ENCODE peak calls at places on chromosomes 16 and 17, in four cellular contexts. O is heart right ventricle; B is CD8-positive, alpha-beta T cell; G is fibroblast of lung. C is an unnamed sample. For H3K36me3 and H3K4me1, the result is how much of the 10 kb centered on the place peaks cover.

GRCh38 chr16:89495121-89495520 is 4.8 kb upstream of the ANKRD11 start:
- DNase-seq in G (peak), O (no peak), B (no peak), C (no peak)

GRCh38 chr16:81921415-81921814 is 89.9 kb downstream of the SDR42E1 start:
- DNase-seq in B (no peak), O (no peak), G (no peak), C (no peak)

GRCh38 chr17:76572201-76572910 is 13.3 kb downstream of the ST6GALNAC2 start:
- DNase-seq in B (no peak), O (no peak), G (no peak), C (no peak)

GRCh38 chr17:28928061-28928460 is 23.3 kb downstream of the PHF12 start:
- DNase-seq in O (no peak), B (peak), G (no peak), C (no peak)

GRCh38 chr16:66856801-66857200 is 12.6 kb downstream of the CA7 start:
- DNase-seq in B (no peak), G (no peak), O (no peak), C (peak)

GRCh38 chr17:60627113-60627512 is 27.1 kb downstream of the PPM1D start:
- DNase-seq in O (no peak), B (no peak), G (no peak), C (no peak)

GRCh38 chr17:48747445-48748363 is 19.2 kb upstream of the HOXB13 start:
- DNase-seq in B (no peak), G (no peak), O (no peak), C (no peak)

GRCh38 chr16:29736112-29736511 is 9.7 kb downstream of the C16orf54 start:
- DNase-seq in O (no peak), G (no peak), B (no peak), C (peak)

GRCh38 chr17:54967621-54968258 is 714 bp downstream of the COX11 start:
- DNase-seq in G (peak), O (no peak), B (no peak), C (no peak)

GRCh38 chr17:419073-419735 is 66.6 kb upstream of the RPH3AL start:
- DNase-seq in O (no peak), B (peak), G (no peak), C (no peak)

GRCh38 chr17:45294506-45294905 is 22.3 kb downstream of the MAP3K14 start:
- DNase-seq in B (no peak), O (peak), G (peak), C (peak)

GRCh38 chr17:59377410-59377809 is 46.0 kb downstream of the YPEL2 start:
- DNase-seq in B (no peak), O (no peak), G (peak), C (peak)

GRCh38 chr16:65710107-65710506 is 588.2 kb upstream of the CDH11 start:
- DNase-seq in G (no peak), B (no peak), O (no peak), C (no peak)

GRCh38 chr16:31536804-31537361 is 9.2 kb downstream of the AHSP start:
- DNase-seq in O (no peak), B (no peak), G (no peak), C (no peak)

GRCh38 chr16:26961459-26961858 is 105.3 kb upstream of the C16orf82 start:
- DNase-seq in O (no peak), B (no peak), G (no peak), C (no peak)

GRCh38 chr17:27573971-27574525 is 56.9 kb upstream of the LGALS9 start:
- DNase-seq in O (no peak), B (no peak), G (peak), C (no peak)

GRCh38 chr16:31451681-31452351 is 7.5 kb upstream of the ARMC5 start:
- DNase-seq in O (peak), B (no peak), G (peak), C (no peak)

GRCh38 chr16:57653936-57654335 is 14.2 kb upstream of the ADGRG3 start:
- DNase-seq in B (no peak), O (no peak), G (no peak), C (no peak)

GRCh38 chr16:85561248-85562101 is 51.6 kb upstream of the GSE1 start:
- DNase-seq in B (no peak), G (no peak), O (no peak), C (no peak)

GRCh38 chr16:75252946-75253911 is 1.8 kb upstream of the BCAR1 start:
- DNase-seq in O (no peak), G (peak), B (no peak), C (peak)

GRCh38 chr17:44607836-44608690 is 48.2 kb upstream of the MEIOC start:
- DNase-seq in G (peak), B (no peak), O (peak), C (no peak)

GRCh38 chr17:50290074-50290702 is 15.9 kb downstream of the TMEM92 start:
- DNase-seq in B (no peak), O (peak), G (peak), C (peak)

GRCh38 chr17:36591434-36592315 is at the start of gene DHRS11:
- DNase-seq in O (peak), B (peak), G (peak), C (peak)

GRCh38 chr17:41510251-41511065 is 5.0 kb upstream of the KRT13 start:
- DNase-seq in B (no peak), O (no peak), G (no peak), C (no peak)

GRCh38 chr17:67833946-67834631 is 8.8 kb downstream of the BPTF start:
- DNase-seq in O (no peak), G (no peak), B (no peak), C (no peak)

GRCh38 chr17:732788-733720 is 658 bp downstream of the TLCD3A start:
- DNase-seq in G (peak), B (peak), O (no peak), C (peak)

GRCh38 chr16:81814751-81815428 is 35.8 kb downstream of the PLCG2 start:
- DNase-seq in O (no peak), B (no peak), G (no peak), C (no peak)

GRCh38 chr17:66734544-66734943 is 100.4 kb upstream of the CACNG5 start:
- DNase-seq in O (no peak), B (no peak), G (no peak), C (no peak)

GRCh38 chr17:7552621-7553051 is 3.8 kb downstream of the TNFSF12 start:
- DNase-seq in B (no peak), G (no peak), O (no peak), C (no peak)

GRCh38 chr16:80804451-80805383 is at the start of gene CDYL2:
- DNase-seq in O (no peak), B (peak), G (peak), C (peak)

GRCh38 chr16:49018259-49018931 is 263.2 kb downstream of the CBLN1 start:
- DNase-seq in O (no peak), B (no peak), G (no peak), C (no peak)

GRCh38 chr17:57862410-57862989 is 12.7 kb upstream of the MRPS23 start:
- DNase-seq in G (no peak), O (no peak), B (no peak), C (no peak)

GRCh38 chr17:14918540-14918939 is 346.6 kb downstream of the PMP22 start:
- DNase-seq in O (no peak), G (peak), B (no peak), C (no peak)

GRCh38 chr16:12802661-12803060 is 1.0 kb downstream of the CPPED1 start:
- DNase-seq in O (no peak), B (no peak), G (no peak), C (no peak)

GRCh38 chr16:4389051-4389955 is 17.7 kb downstream of the VASN start:
- DNase-seq in O (no peak), B (no peak), G (no peak), C (no peak)

GRCh38 chr16:4386452-4386813 is 14.8 kb downstream of the VASN start:
- DNase-seq in O (no peak), G (no peak), B (no peak), C (peak)

GRCh38 chr16:4386951-4387565 is 15.4 kb downstream of the VASN start:
- DNase-seq in G (no peak), B (no peak), O (no peak), C (peak)

GRCh38 chr16:4388275-4389021 is 16.8 kb downstream of the VASN start:
- DNase-seq in O (peak), B (no peak), G (no peak), C (peak)

GRCh38 chr16:4387769-4388168 is 16.1 kb downstream of the VASN start:
- DNase-seq in B (no peak), G (no peak), O (no peak), C (no peak)
- H3K36me3 ChIP-seq in B (half or more), G (under half), O (under half), C (under half)

GRCh38 chr17:19464033-19465026 is 53.3 kb downstream of the RNF112 start:
- DNase-seq in O (no peak), B (no peak), G (peak), C (peak)
- H3K4me3 ChIP-seq in O (peak), B (no peak), G (no peak), C (no peak)

DNA sequence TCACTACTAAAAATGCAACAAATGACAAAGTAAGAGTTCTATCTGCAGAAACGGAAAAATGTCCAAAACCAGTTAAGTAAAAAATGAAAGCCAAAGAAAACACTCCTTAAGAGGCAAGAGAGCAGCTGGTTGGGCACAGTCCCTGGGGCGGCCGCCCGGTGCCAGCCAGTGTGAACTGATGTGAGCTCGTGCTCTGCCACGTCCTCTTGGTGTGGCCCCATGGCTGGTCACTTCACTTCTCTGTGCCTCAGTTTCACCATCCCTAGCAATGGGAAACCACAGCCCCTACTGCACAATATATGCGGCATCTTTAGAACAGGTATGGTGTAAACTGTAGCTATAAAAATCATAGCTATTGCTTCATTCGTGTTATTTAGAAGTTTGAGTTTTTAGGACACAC is 21.2 kb downstream of the USP36 start:
- DNase-seq in O (no peak), B (no peak), G (no peak), C (no peak)
- H3K4me1 ChIP-seq in O (under half), B (under half), G (under half), C (under half)

DNA sequence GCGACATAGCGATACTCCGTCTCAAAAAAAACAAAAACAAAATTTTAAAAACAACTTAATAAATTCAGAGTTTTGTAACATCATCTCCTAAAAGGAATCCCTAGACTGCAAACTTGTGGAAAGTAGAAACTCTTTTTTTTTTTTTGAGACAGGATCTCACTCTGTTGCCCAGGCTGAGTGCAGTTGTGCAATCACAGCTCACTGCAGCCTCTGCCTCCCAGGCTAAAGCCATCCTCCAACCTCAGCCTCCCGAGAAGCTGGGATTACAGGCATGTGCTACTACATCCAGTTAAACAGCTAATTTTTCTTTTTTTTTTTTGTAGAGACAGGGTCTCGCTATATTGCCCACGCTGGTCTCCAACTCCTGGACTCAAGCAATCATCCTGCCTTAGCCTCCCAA is 19.7 kb downstream of the EZH1 start:
- DNase-seq in O (no peak), G (no peak), B (no peak), C (no peak)
- H3K36me3 ChIP-seq in O (half or more), G (under half), B (under half), C (under half)

DNA sequence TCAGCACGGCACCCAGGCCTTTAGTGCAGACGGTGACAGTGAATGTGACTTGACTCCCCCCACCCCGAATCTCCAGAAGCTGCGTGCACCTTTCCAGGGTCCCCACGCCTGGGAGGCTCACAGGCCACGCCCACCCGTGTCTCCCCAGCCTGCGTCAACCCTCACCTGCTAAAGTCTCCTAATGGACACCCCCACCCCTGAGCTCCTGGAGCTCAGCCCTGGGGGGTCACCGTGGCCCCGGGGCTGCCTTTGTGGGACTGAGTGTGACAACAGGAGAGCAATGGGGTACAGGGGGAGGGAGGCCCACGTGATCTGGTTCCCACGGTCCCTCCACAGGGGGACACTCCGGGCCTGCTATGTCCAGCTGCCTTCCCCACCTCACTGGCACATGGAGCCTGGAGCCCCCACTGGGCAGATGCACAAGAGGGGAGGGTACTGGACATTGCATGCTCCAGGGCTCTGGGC is 7.4 kb upstream of the FASN start:
- DNase-seq in G (no peak), B (no peak), O (no peak), C (no peak)
- H3K4me3 ChIP-seq in G (no peak), B (peak), O (peak), C (no peak)

DNA sequence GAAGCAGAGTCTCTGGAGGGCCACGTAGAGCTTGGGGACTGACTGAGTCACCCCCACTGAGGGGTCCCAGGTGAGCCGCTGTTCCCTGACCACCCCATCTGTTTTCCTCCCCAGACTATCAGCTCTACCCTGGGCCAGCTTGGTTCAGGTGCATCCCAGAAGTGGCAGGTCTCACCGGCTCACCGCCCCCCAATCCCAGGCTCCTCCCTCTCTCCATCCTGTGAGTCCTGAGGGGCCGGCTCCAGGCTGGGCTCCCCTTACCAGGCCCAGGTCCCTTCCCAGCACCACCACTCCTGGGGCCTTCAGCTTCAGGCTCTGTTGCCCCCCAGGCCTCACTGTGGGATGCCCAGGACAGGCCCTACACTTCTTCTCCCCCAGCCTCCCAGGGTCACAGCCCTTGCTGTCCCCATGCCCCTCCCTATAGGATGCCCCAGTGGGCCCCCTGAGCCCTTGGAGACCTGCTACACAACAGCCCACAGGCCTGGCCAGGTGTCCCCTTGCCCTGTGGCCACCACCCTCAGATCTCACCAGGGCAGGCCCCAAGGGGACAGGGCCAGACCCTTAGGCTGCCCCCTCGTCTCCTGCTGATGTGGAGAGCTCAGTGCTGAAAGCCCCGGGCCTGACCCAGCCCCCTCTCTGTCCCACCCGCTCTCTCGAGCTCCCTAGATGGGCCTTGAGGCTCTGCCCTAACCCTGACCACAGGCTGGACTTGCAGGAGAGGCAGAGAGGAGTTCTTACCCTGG is 40.4 kb downstream of the TNFRSF13B start:
- DNase-seq in O (no peak), G (no peak), B (no peak), C (no peak)
- H3K4me1 ChIP-seq in O (under half), G (under half), B (under half), C (under half)

DNA sequence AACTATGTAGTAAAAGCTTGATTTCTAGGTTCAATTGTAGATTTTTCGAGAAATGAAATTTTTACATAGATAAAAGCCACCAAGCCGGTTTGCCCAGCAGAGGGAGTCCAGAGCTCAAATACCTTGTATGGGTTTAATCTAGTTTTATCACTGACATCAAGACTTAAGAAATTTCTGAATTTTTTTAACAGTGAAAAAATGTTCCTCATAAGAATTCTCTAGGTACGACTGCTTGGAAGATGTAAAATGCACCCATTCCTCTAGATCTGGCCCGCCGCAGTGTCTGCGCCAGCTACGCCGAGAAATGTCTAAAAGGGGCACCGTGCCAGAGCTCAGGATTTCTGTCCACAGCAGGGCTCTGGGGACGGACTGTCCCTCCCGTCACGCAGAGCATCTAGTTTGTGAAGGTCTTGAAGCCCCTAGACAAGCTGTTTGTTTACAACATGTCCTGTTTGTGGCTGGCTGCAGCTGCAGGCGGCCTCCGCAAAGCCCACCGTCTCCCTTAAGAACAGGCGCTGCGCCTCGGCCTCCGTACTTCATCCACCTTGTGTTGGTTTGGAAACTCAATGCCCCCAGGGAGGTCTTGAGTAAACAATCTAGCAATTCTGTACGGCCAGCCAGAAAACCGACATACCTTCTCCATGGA is 24.8 kb downstream of the MAP1LC3B start:
- DNase-seq in G (peak), O (no peak), B (peak), C (peak)
- H3K36me3 ChIP-seq in G (under half), O (half or more), B (under half), C (under half)

GRCh38 chr16:52546291-52546941 is 527 bp downstream of the TOX3 start:
- DNase-seq in O (no peak), B (no peak), G (no peak), C (peak)

GRCh38 chr16:52547001-52547833 is at the start of gene TOX3:
- DNase-seq in O (no peak), B (no peak), G (no peak), C (no peak)

GRCh38 chr16:52549011-52549692 is 2.2 kb upstream of the TOX3 start:
- DNase-seq in O (no peak), B (no peak), G (peak), C (no peak)

GRCh38 chr16:52548261-52549010 is 1.5 kb upstream of the TOX3 start:
- DNase-seq in O (no peak), G (no peak), B (no peak), C (no peak)

DNA sequence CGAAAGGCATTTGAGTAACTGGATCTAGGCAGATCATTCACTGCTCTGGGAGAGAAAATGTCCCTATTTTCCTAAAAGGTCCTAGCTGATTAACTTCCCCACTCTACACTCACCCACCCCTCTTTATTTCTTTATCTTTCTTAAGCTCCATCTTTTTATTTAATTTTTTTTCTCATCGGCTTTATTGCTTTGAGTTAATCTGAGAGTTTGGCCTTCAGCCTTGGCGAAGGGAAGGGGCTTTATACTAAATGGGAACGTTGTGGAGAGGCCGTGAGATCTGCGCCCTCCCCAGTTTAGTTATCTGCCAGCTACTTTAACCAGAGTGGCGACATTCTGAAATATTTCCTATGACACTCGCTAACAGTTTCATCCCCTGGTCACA is 882 bp upstream of the TOX3 start:
- DNase-seq in O (no peak), G (no peak), B (no peak), C (no peak)
- H3K4me3 ChIP-seq in O (no peak), G (no peak), B (no peak), C (no peak)

GRCh38 chr17:79451167-79451566 is 159.7 kb downstream of the RBFOX3 start:
- DNase-seq in B (no peak), O (no peak), G (no peak), C (no peak)
- H3K4me1 ChIP-seq in B (under half), O (under half), G (under half), C (under half)

GRCh38 chr17:42706732-42707131 is 24.4 kb downstream of the CNTNAP1 start:
- DNase-seq in B (peak), O (no peak), G (no peak), C (no peak)

GRCh38 chr17:42704495-42705494 is 22.5 kb downstream of the CNTNAP1 start:
- DNase-seq in G (no peak), B (no peak), O (no peak), C (no peak)

GRCh38 chr17:42708588-42708987 is 26.3 kb downstream of the CNTNAP1 start:
- DNase-seq in G (no peak), O (no peak), B (no peak), C (no peak)

GRCh38 chr17:42709561-42709960 is 27.2 kb downstream of the CNTNAP1 start:
- DNase-seq in B (no peak), G (no peak), O (no peak), C (no peak)
- H3K36me3 ChIP-seq in B (half or more), G (under half), O (half or more), C (under half)

C was measured in aorta.